ENCODE peak calls at places on chromosome 13, in ten cellular contexts. B is GM04504; Z is IMR-90; U is activated effector memory CD4-positive, alpha-beta T cell treated with Interleukin-2 at 50 U/mL for 16 hours; F is HFFc6; D is mesendoderm; N is naive thymus-derived CD8-positive, alpha-beta T cell; Q is stimulated activated CD8-positive, alpha-beta memory T cell treated with anti-CD3 and anti-CD28 coated beads, Interleukin-4, amount 100 ng/mL, for 48 hours; L is D341Med; T is T1000. C is an unnamed sample.

GRCh38 chr13:38763446-38764381 is 76.8 kb downstream of the FREM2 start:
- DNase-seq in B (peak; percentile 0), Z (peak; percentile 33), U (no peak), F (peak; percentile 18), D (peak; percentile 77), N (no peak), Q (no peak), L (peak; percentile 60), T (no peak), C (peak; percentile 66)

GRCh38 chr13:73274147-73274546 is 215.3 kb downstream of the KLF5 start:
- DNase-seq in B (peak; percentile 30), Z (peak; percentile 27), U (no peak), F (peak; percentile 64), D (no peak), N (no peak), Q (no peak), L (no peak), T (no peak), C (peak; percentile 26)

GRCh38 chr13:73684286-73684685 is 449.9 kb downstream of the KLF12 start:
- DNase-seq in B (no peak), Z (no peak), U (no peak), F (no peak), D (no peak), N (no peak), Q (no peak), L (no peak), T (no peak), C (no peak)

GRCh38 chr13:52348081-52348480 is 57.9 kb downstream of the THSD1 start:
- DNase-seq in B (peak; percentile 71), Z (peak; percentile 88), U (no peak), F (peak; percentile 71), D (no peak), N (no peak), Q (no peak), L (no peak), T (no peak), C (peak; percentile 76)

GRCh38 chr13:49495783-49496762 is at the start of gene PHF11:
- DNase-seq in B (peak; percentile 57), Z (peak; percentile 76), U (peak; percentile 81), F (peak; percentile 72), D (peak; percentile 84), N (peak; percentile 75), Q (peak; percentile 88), L (peak; percentile 27), T (peak; percentile 6), C (peak; percentile 65)

GRCh38 chr13:93039131-93039530 is 187.5 kb upstream of the GPC6 start:
- DNase-seq in B (no peak), Z (peak; percentile 67), U (no peak), F (no peak), D (peak; percentile 34), N (no peak), Q (no peak), L (no peak), T (no peak), C (peak; percentile 17)

GRCh38 chr13:71870036-71870435 is 3.0 kb upstream of the DACH1 start:
- DNase-seq in B (no peak), Z (no peak), U (no peak), F (no peak), D (peak; percentile 12), N (no peak), Q (no peak), L (no peak), T (no peak), C (no peak)

GRCh38 chr13:110506396-110506795 is 55.1 kb downstream of the RAB20 start:
- DNase-seq in B (no peak), Z (no peak), U (no peak), F (no peak), D (no peak), N (no peak), Q (no peak), L (no peak), T (no peak), C (no peak)

GRCh38 chr13:50162001-50162400 is 146.8 kb downstream of the KCNRG start:
- DNase-seq in B (no peak), Z (peak; percentile 44), U (no peak), F (no peak), D (peak; percentile 14), N (no peak), Q (no peak), L (no peak), T (no peak), C (peak; percentile 8)

GRCh38 chr13:30147380-30147779 is 160.0 kb downstream of the KATNAL1 start:
- DNase-seq in B (no peak), Z (no peak), U (no peak), F (no peak), D (no peak), N (no peak), Q (no peak), L (no peak), T (no peak), C (no peak)

GRCh38 chr13:98475521-98475920 is 101.4 kb downstream of the STK24 start:
- DNase-seq in B (no peak), Z (no peak), U (no peak), F (no peak), D (peak; percentile 82), N (no peak), Q (no peak), L (no peak), T (no peak), C (peak; percentile 57)

GRCh38 chr13:34886987-34887386 is 55.1 kb upstream of the NBEA start:
- DNase-seq in B (no peak), Z (no peak), U (no peak), F (no peak), D (no peak), N (no peak), Q (no peak), L (no peak), T (no peak), C (no peak)

GRCh38 chr13:83895994-83896580 is 13.8 kb upstream of the SLITRK1 start:
- DNase-seq in B (no peak), Z (peak; percentile 6), U (no peak), F (peak; percentile 86), D (no peak), N (no peak), Q (no peak), L (no peak), T (no peak), C (peak; percentile 66)

GRCh38 chr13:47146136-47146535 is 249.3 kb upstream of the HTR2A start:
- DNase-seq in B (no peak), Z (peak; percentile 89), U (no peak), F (peak; percentile 40), D (no peak), N (no peak), Q (no peak), L (no peak), T (no peak), C (peak; percentile 71)

GRCh38 chr13:46663216-46663615 is 110.2 kb downstream of the LRCH1 start:
- DNase-seq in B (no peak), Z (no peak), U (no peak), F (no peak), D (peak; percentile 68), N (no peak), Q (no peak), L (no peak), T (no peak), C (no peak)

GRCh38 chr13:59269476-59269875 is 894.3 kb downstream of the DIAPH3 start:
- DNase-seq in B (no peak), Z (peak; percentile 72), U (no peak), F (peak; percentile 77), D (peak; percentile 30), N (no peak), Q (no peak), L (no peak), T (peak; percentile 11), C (peak; percentile 80)

GRCh38 chr13:23563085-23563484 is 7.1 kb upstream of the TNFRSF19 start:
- DNase-seq in B (no peak), Z (no peak), U (no peak), F (no peak), D (no peak), N (no peak), Q (no peak), L (no peak), T (no peak), C (no peak)

GRCh38 chr13:91482427-91482826 is 84.0 kb downstream of the GPC5 start:
- DNase-seq in B (no peak), Z (no peak), U (no peak), F (no peak), D (peak; percentile 86), N (no peak), Q (no peak), L (no peak), T (no peak), C (peak; percentile 13)